ENCODE peak calls at places on chromosomes 4 and X, in ten cellular contexts. One of them, this sample, is unnamed.

GRCh38 chrX:155819966-155820491 is 61.1 kb upstream of the VAMP7 start:
- DNase-seq in Peyer's patch: no peak
- DNase-seq in sigmoid colon: peak
- DNase-seq in A549: peak
- DNase-seq in IMR-90: peak
- DNase-seq in H1: peak
- DNase-seq in tibial nerve: peak
- DNase-seq in breast epithelium: peak
- DNase-seq in uterus: peak
- DNase-seq in heart left ventricle: no peak
- DNase-seq in this sample: peak

GRCh38 chr4:112938461-112939058 is 110.9 kb upstream of the ANK2 start:
- DNase-seq in A549: peak
- DNase-seq in uterus: no peak
- DNase-seq in H1: no peak
- DNase-seq in IMR-90: peak
- DNase-seq in tibial nerve: no peak
- DNase-seq in Peyer's patch: no peak
- DNase-seq in sigmoid colon: no peak
- DNase-seq in heart left ventricle: no peak
- DNase-seq in breast epithelium: no peak
- DNase-seq in this sample: no peak

GRCh38 chrX:40933132-40934078 is 151.8 kb upstream of the USP9X start:
- DNase-seq in tibial nerve: peak
- DNase-seq in IMR-90: peak
- DNase-seq in heart left ventricle: no peak
- DNase-seq in Peyer's patch: no peak
- DNase-seq in uterus: no peak
- DNase-seq in A549: no peak
- DNase-seq in H1: no peak
- DNase-seq in sigmoid colon: no peak
- DNase-seq in breast epithelium: no peak
- DNase-seq in this sample: no peak

GRCh38 chr4:76341063-76341462 is 34.5 kb downstream of the STBD1 start:
- DNase-seq in tibial nerve: no peak
- DNase-seq in IMR-90: peak
- DNase-seq in Peyer's patch: no peak
- DNase-seq in breast epithelium: no peak
- DNase-seq in H1: no peak
- DNase-seq in sigmoid colon: no peak
- DNase-seq in A549: no peak
- DNase-seq in heart left ventricle: no peak
- DNase-seq in uterus: no peak
- DNase-seq in this sample: no peak

GRCh38 chrX:139058831-139059495 is 347.4 kb upstream of the FGF13 start:
- DNase-seq in heart left ventricle: no peak
- DNase-seq in tibial nerve: no peak
- DNase-seq in A549: no peak
- DNase-seq in sigmoid colon: no peak
- DNase-seq in uterus: no peak
- DNase-seq in IMR-90: no peak
- DNase-seq in Peyer's patch: no peak
- DNase-seq in H1: no peak
- DNase-seq in breast epithelium: no peak
- DNase-seq in this sample: no peak

GRCh38 chrX:7068939-7069367 is 78.6 kb upstream of the STS start:
- DNase-seq in Peyer's patch: no peak
- DNase-seq in A549: no peak
- DNase-seq in sigmoid colon: no peak
- DNase-seq in tibial nerve: no peak
- DNase-seq in uterus: no peak
- DNase-seq in breast epithelium: peak
- DNase-seq in IMR-90: no peak
- DNase-seq in heart left ventricle: no peak
- DNase-seq in H1: peak
- DNase-seq in this sample: no peak

GRCh38 chrX:2614911-2615310 is 76.2 kb upstream of the CD99 start:
- DNase-seq in heart left ventricle: no peak
- DNase-seq in breast epithelium: no peak
- DNase-seq in tibial nerve: peak
- DNase-seq in H1: no peak
- DNase-seq in sigmoid colon: no peak
- DNase-seq in A549: no peak
- DNase-seq in IMR-90: peak
- DNase-seq in uterus: no peak
- DNase-seq in Peyer's patch: no peak
- DNase-seq in this sample: no peak

GRCh38 chr4:173547889-173548288 is 17.9 kb upstream of the HAND2 start:
- DNase-seq in H1: no peak
- DNase-seq in tibial nerve: no peak
- DNase-seq in heart left ventricle: no peak
- DNase-seq in sigmoid colon: peak
- DNase-seq in IMR-90: no peak
- DNase-seq in Peyer's patch: no peak
- DNase-seq in A549: no peak
- DNase-seq in uterus: no peak
- DNase-seq in breast epithelium: no peak
- DNase-seq in this sample: no peak

GRCh38 chr4:124591646-124592045 is 120.9 kb downstream of the ANKRD50 start:
- DNase-seq in tibial nerve: no peak
- DNase-seq in heart left ventricle: no peak
- DNase-seq in H1: no peak
- DNase-seq in breast epithelium: no peak
- DNase-seq in uterus: no peak
- DNase-seq in Peyer's patch: no peak
- DNase-seq in IMR-90: no peak
- DNase-seq in sigmoid colon: no peak
- DNase-seq in A549: no peak
- DNase-seq in this sample: no peak

GRCh38 chr4:167613381-167613780 is 379.1 kb upstream of the SPOCK3 start:
- DNase-seq in uterus: no peak
- DNase-seq in H1: no peak
- DNase-seq in A549: no peak
- DNase-seq in breast epithelium: no peak
- DNase-seq in tibial nerve: no peak
- DNase-seq in heart left ventricle: no peak
- DNase-seq in Peyer's patch: no peak
- DNase-seq in IMR-90: no peak
- DNase-seq in sigmoid colon: no peak
- DNase-seq in this sample: no peak

GRCh38 chrX:7067266-7067665 is 80.2 kb upstream of the STS start:
- DNase-seq in sigmoid colon: no peak
- DNase-seq in tibial nerve: no peak
- DNase-seq in breast epithelium: no peak
- DNase-seq in IMR-90: no peak
- DNase-seq in uterus: no peak
- DNase-seq in H1: no peak
- DNase-seq in heart left ventricle: no peak
- DNase-seq in A549: no peak
- DNase-seq in Peyer's patch: no peak
- DNase-seq in this sample: no peak

GRCh38 chr4:32778025-32778424 is 2057.9 kb downstream of the PCDH7 start:
- DNase-seq in heart left ventricle: no peak
- DNase-seq in IMR-90: no peak
- DNase-seq in H1: no peak
- DNase-seq in Peyer's patch: no peak
- DNase-seq in tibial nerve: no peak
- DNase-seq in A549: no peak
- DNase-seq in sigmoid colon: no peak
- DNase-seq in breast epithelium: no peak
- DNase-seq in uterus: no peak
- DNase-seq in this sample: no peak

GRCh38 chr4:108148316-108148715 is 20.4 kb downstream of the LEF1 start:
- DNase-seq in H1: no peak
- DNase-seq in Peyer's patch: no peak
- DNase-seq in heart left ventricle: no peak
- DNase-seq in uterus: no peak
- DNase-seq in A549: no peak
- DNase-seq in tibial nerve: no peak
- DNase-seq in breast epithelium: no peak
- DNase-seq in IMR-90: no peak
- DNase-seq in sigmoid colon: no peak
- DNase-seq in this sample: no peak

GRCh38 chr4:8171941-8172924 is 13.6 kb upstream of the ABLIM2 start:
- DNase-seq in tibial nerve: no peak
- DNase-seq in A549: no peak
- DNase-seq in sigmoid colon: no peak
- DNase-seq in IMR-90: peak
- DNase-seq in Peyer's patch: peak
- DNase-seq in uterus: no peak
- DNase-seq in heart left ventricle: no peak
- DNase-seq in H1: no peak
- DNase-seq in breast epithelium: no peak
- DNase-seq in this sample: no peak
- TF ChIP-seq POLR2A in tibial nerve: no peak
- TF ChIP-seq POLR2A in A549: no peak
- TF ChIP-seq POLR2A in sigmoid colon: no peak
- TF ChIP-seq POLR2A in IMR-90: no peak
- TF ChIP-seq POLR2A in Peyer's patch: no peak
- TF ChIP-seq POLR2A in uterus: no peak
- TF ChIP-seq POLR2A in heart left ventricle: no peak
- TF ChIP-seq POLR2A in H1: no peak
- TF ChIP-seq POLR2A in breast epithelium: no peak
- TF ChIP-seq POLR2A in this sample: no peak

GRCh38 chr4:139454646-139455045 is 725 bp downstream of the RAB33B start:
- DNase-seq in tibial nerve: no peak
- DNase-seq in heart left ventricle: no peak
- DNase-seq in sigmoid colon: no peak
- DNase-seq in IMR-90: no peak
- DNase-seq in H1: no peak
- DNase-seq in Peyer's patch: no peak
- DNase-seq in uterus: no peak
- DNase-seq in A549: no peak
- DNase-seq in breast epithelium: no peak
- DNase-seq in this sample: no peak

GRCh38 chr4:139452000-139452399 is 1.9 kb upstream of the RAB33B start:
- DNase-seq in breast epithelium: no peak
- DNase-seq in Peyer's patch: no peak
- DNase-seq in uterus: no peak
- DNase-seq in sigmoid colon: no peak
- DNase-seq in H1: no peak
- DNase-seq in A549: no peak
- DNase-seq in IMR-90: no peak
- DNase-seq in tibial nerve: no peak
- DNase-seq in heart left ventricle: no peak
- DNase-seq in this sample: no peak

GRCh38 chr4:139453041-139453370 is 915 bp upstream of the RAB33B start:
- DNase-seq in uterus: no peak
- DNase-seq in A549: peak
- DNase-seq in tibial nerve: peak
- DNase-seq in breast epithelium: peak
- DNase-seq in sigmoid colon: no peak
- DNase-seq in heart left ventricle: no peak
- DNase-seq in H1: no peak
- DNase-seq in IMR-90: no peak
- DNase-seq in Peyer's patch: peak
- DNase-seq in this sample: no peak

GRCh38 chr4:139454111-139454600 is at the start of gene RAB33B:
- DNase-seq in H1: no peak
- DNase-seq in sigmoid colon: no peak
- DNase-seq in IMR-90: peak
- DNase-seq in A549: peak
- DNase-seq in tibial nerve: peak
- DNase-seq in Peyer's patch: no peak
- DNase-seq in uterus: no peak
- DNase-seq in breast epithelium: no peak
- DNase-seq in heart left ventricle: no peak
- DNase-seq in this sample: no peak

GRCh38 chr4:139453371-139454110 is 380 bp upstream of the RAB33B start:
- DNase-seq in H1: peak
- DNase-seq in uterus: peak
- DNase-seq in heart left ventricle: peak
- DNase-seq in breast epithelium: peak
- DNase-seq in A549: peak
- DNase-seq in Peyer's patch: peak
- DNase-seq in IMR-90: peak
- DNase-seq in sigmoid colon: peak
- DNase-seq in tibial nerve: peak
- DNase-seq in this sample: peak
- TF ChIP-seq CTCF in H1: no peak
- TF ChIP-seq CTCF in uterus: no peak
- TF ChIP-seq CTCF in heart left ventricle: no peak
- TF ChIP-seq CTCF in breast epithelium: peak
- TF ChIP-seq CTCF in A549: no peak
- TF ChIP-seq CTCF in Peyer's patch: no peak
- TF ChIP-seq CTCF in IMR-90: no peak
- TF ChIP-seq CTCF in sigmoid colon: no peak
- TF ChIP-seq CTCF in tibial nerve: peak
- TF ChIP-seq CTCF in this sample: peak

GRCh38 chr4:6269651-6270511 is at the start of gene WFS1:
- DNase-seq in uterus: peak
- DNase-seq in sigmoid colon: peak
- DNase-seq in heart left ventricle: peak
- DNase-seq in Peyer's patch: peak
- DNase-seq in A549: peak
- DNase-seq in tibial nerve: peak
- DNase-seq in IMR-90: peak
- DNase-seq in breast epithelium: peak
- DNase-seq in H1: peak
- DNase-seq in this sample: peak

GRCh38 chr4:6268650-6269399 is 825 bp upstream of the WFS1 start:
- DNase-seq in sigmoid colon: no peak
- DNase-seq in Peyer's patch: no peak
- DNase-seq in heart left ventricle: peak
- DNase-seq in H1: no peak
- DNase-seq in tibial nerve: no peak
- DNase-seq in uterus: no peak
- DNase-seq in breast epithelium: no peak
- DNase-seq in A549: no peak
- DNase-seq in IMR-90: no peak
- DNase-seq in this sample: no peak

GRCh38 chr4:6267573-6267972 is 2.1 kb upstream of the WFS1 start:
- DNase-seq in heart left ventricle: no peak
- DNase-seq in breast epithelium: no peak
- DNase-seq in IMR-90: no peak
- DNase-seq in H1: no peak
- DNase-seq in A549: no peak
- DNase-seq in tibial nerve: no peak
- DNase-seq in Peyer's patch: no peak
- DNase-seq in uterus: no peak
- DNase-seq in sigmoid colon: no peak
- DNase-seq in this sample: no peak

GRCh38 chr4:6270691-6271121 is 1.1 kb downstream of the WFS1 start:
- DNase-seq in Peyer's patch: no peak
- DNase-seq in IMR-90: peak
- DNase-seq in sigmoid colon: no peak
- DNase-seq in uterus: no peak
- DNase-seq in H1: no peak
- DNase-seq in tibial nerve: no peak
- DNase-seq in breast epithelium: no peak
- DNase-seq in A549: no peak
- DNase-seq in heart left ventricle: peak
- DNase-seq in this sample: no peak

GRCh38 chr4:6269400-6269650 is 325 bp upstream of the WFS1 start:
- DNase-seq in breast epithelium: no peak
- DNase-seq in uterus: no peak
- DNase-seq in IMR-90: no peak
- DNase-seq in tibial nerve: no peak
- DNase-seq in sigmoid colon: no peak
- DNase-seq in heart left ventricle: no peak
- DNase-seq in Peyer's patch: no peak
- DNase-seq in A549: no peak
- DNase-seq in H1: no peak
- DNase-seq in this sample: no peak
- H3K4me3 ChIP-seq in breast epithelium: peak
- H3K4me3 ChIP-seq in uterus: peak
- H3K4me3 ChIP-seq in IMR-90: peak
- H3K4me3 ChIP-seq in tibial nerve: peak
- H3K4me3 ChIP-seq in sigmoid colon: no peak
- H3K4me3 ChIP-seq in heart left ventricle: no peak
- H3K4me3 ChIP-seq in Peyer's patch: peak
- H3K4me3 ChIP-seq in A549: peak
- H3K4me3 ChIP-seq in H1: peak
- H3K4me3 ChIP-seq in this sample: peak

GRCh38 chr4:24515698-24516097 is 68.7 kb downstream of the DHX15 start:
- DNase-seq in IMR-90: no peak
- DNase-seq in breast epithelium: no peak
- DNase-seq in sigmoid colon: no peak
- DNase-seq in A549: no peak
- DNase-seq in Peyer's patch: no peak
- DNase-seq in uterus: no peak
- DNase-seq in H1: no peak
- DNase-seq in tibial nerve: no peak
- DNase-seq in heart left ventricle: no peak
- DNase-seq in this sample: no peak
- TF ChIP-seq POLR2A in IMR-90: no peak
- TF ChIP-seq POLR2A in breast epithelium: no peak
- TF ChIP-seq POLR2A in sigmoid colon: no peak
- TF ChIP-seq POLR2A in A549: no peak
- TF ChIP-seq POLR2A in Peyer's patch: no peak
- TF ChIP-seq POLR2A in uterus: no peak
- TF ChIP-seq POLR2A in H1: peak
- TF ChIP-seq POLR2A in tibial nerve: no peak
- TF ChIP-seq POLR2A in heart left ventricle: no peak
- TF ChIP-seq POLR2A in this sample: no peak

This sample was measured in gastrocnemius medialis.